ENCODE peak calls at places on chromosomes 7 and 10, in ten cellular contexts. T is HTR-8/SVneo; R is fibroblast of the conjunctiva; F is EH; B is heart left ventricle; P is NCI-H2171 treated with DMSO at 0.1 percent for 48 hours; X is HEK293T; Q is activated T-cell treated with anti-CD3 and anti-CD28 coated beads, Interleukin-2, amount 50 U/mL, for 72 hours; V is central memory CD4-positive, alpha-beta T cell; K is epithelial cell of proximal tubule. J is an unnamed sample.

GRCh38 chr10:3323865-3324498 is 151.4 kb upstream of the PITRM1 start:
- DNase-seq in X (no peak), V (no peak), B (no peak), P (peak), K (no peak), T (no peak), F (peak), R (no peak), Q (no peak), J (no peak)

GRCh38 chr7:54015251-54015650 is 526.9 kb upstream of the VSTM2A start:
- DNase-seq in F (no peak), P (no peak), K (peak), B (no peak), V (no peak), T (no peak), R (no peak), Q (no peak), X (no peak), J (no peak)

GRCh38 chr7:86407291-86407690 is 236.4 kb upstream of the GRM3 start:
- DNase-seq in Q (no peak), B (no peak), P (peak), X (peak), T (no peak), F (no peak), R (no peak), K (no peak), V (no peak), J (no peak)

GRCh38 chr7:55140221-55140980 is 121.6 kb downstream of the EGFR start:
- DNase-seq in P (no peak), Q (no peak), R (peak), K (no peak), B (peak), X (no peak), V (no peak), F (peak), T (no peak), J (no peak)

GRCh38 chr7:133258174-133258573 is 5.3 kb downstream of the EXOC4 start:
- DNase-seq in X (no peak), F (no peak), K (no peak), B (no peak), P (no peak), R (no peak), Q (no peak), V (no peak), T (no peak), J (no peak)

GRCh38 chr7:32078824-32079223 is 8.6 kb upstream of the PDE1C start:
- DNase-seq in R (no peak), V (no peak), X (no peak), Q (no peak), T (no peak), P (no peak), F (no peak), B (no peak), K (no peak), J (no peak)

GRCh38 chr7:3754488-3755365 is 453.7 kb downstream of the SDK1 start:
- DNase-seq in X (no peak), T (no peak), Q (no peak), V (no peak), K (no peak), R (peak), B (peak), P (no peak), F (no peak), J (peak)

GRCh38 chr10:38146579-38147333 is 52.6 kb downstream of the ZNF37A start:
- DNase-seq in P (no peak), Q (no peak), F (no peak), T (no peak), K (no peak), X (no peak), B (no peak), R (no peak), V (no peak), J (no peak)

GRCh38 chr10:118407026-118407425 is 64.9 kb upstream of the FAM204A start:
- DNase-seq in V (no peak), K (no peak), F (no peak), B (no peak), Q (no peak), R (no peak), P (no peak), T (no peak), X (no peak), J (no peak)

GRCh38 chr10:29950391-29950790 is 109.0 kb downstream of the JCAD start:
- DNase-seq in V (no peak), Q (no peak), B (no peak), K (no peak), P (no peak), X (no peak), F (no peak), T (no peak), R (no peak), J (no peak)

GRCh38 chr10:519055-519715 is 170.3 kb downstream of the DIP2C start:
- DNase-seq in F (no peak), V (no peak), K (no peak), Q (no peak), T (no peak), P (no peak), B (no peak), R (no peak), X (no peak), J (no peak)

GRCh38 chr7:106064836-106065559 is 47.1 kb downstream of the SYPL1 start:
- DNase-seq in B (peak), K (peak), X (no peak), F (peak), P (peak), R (peak), T (peak), Q (no peak), V (no peak), J (peak)

GRCh38 chr10:70679498-70679897 is 7.2 kb downstream of the ADAMTS14 start:
- DNase-seq in K (no peak), V (no peak), B (peak), X (no peak), F (peak), T (no peak), R (peak), Q (no peak), P (peak), J (no peak)

GRCh38 chr10:116403740-116404250 is 23.9 kb upstream of the PNLIPRP3 start:
- DNase-seq in V (no peak), T (no peak), B (no peak), X (no peak), R (no peak), Q (no peak), F (peak), K (no peak), P (no peak), J (no peak)

GRCh38 chr10:34522542-34522941 is 292.6 kb downstream of the PARD3 start:
- DNase-seq in B (no peak), K (no peak), R (no peak), X (no peak), Q (no peak), T (no peak), P (no peak), F (peak), V (no peak), J (no peak)

GRCh38 chr10:23780331-23780730 is 341.5 kb downstream of the OTUD1 start:
- DNase-seq in P (no peak), Q (no peak), R (no peak), K (no peak), T (no peak), X (no peak), V (no peak), F (no peak), B (no peak), J (no peak)

GRCh38 chr7:106598663-106599342 is 62.2 kb downstream of the CCDC71L start:
- DNase-seq in Q (peak), K (peak), P (peak), X (peak), B (peak), T (peak), R (peak), F (peak), V (peak), J (peak)

GRCh38 chr10:14087585-14087984 is 243.1 kb downstream of the FRMD4A start:
- DNase-seq in K (no peak), V (no peak), P (peak), T (no peak), R (no peak), X (no peak), Q (no peak), B (no peak), F (no peak), J (no peak)

GRCh38 chr10:18157909-18158308 is 17.7 kb downstream of the CACNB2 start:
- DNase-seq in Q (no peak), V (no peak), R (no peak), K (no peak), T (no peak), F (peak), X (no peak), P (no peak), B (no peak), J (no peak)

GRCh38 chr7:102019461-102019860 is 202.0 kb downstream of the CUX1 start:
- DNase-seq in V (no peak), P (no peak), Q (no peak), F (no peak), R (no peak), T (no peak), X (no peak), K (no peak), B (no peak), J (no peak)

GRCh38 chr7:114647518-114647917 is 232.9 kb downstream of the FOXP2 start:
- DNase-seq in Q (no peak), X (no peak), P (no peak), T (no peak), V (no peak), F (no peak), K (no peak), R (no peak), B (no peak), J (no peak)

GRCh38 chr7:155069992-155070827 is at the start of gene HTR5A:
- DNase-seq in B (peak), R (peak), P (peak), Q (peak), X (peak), K (peak), V (peak), T (peak), F (peak), J (peak)

GRCh38 chr10:73886625-73887024 is 12.3 kb upstream of the CAMK2G start:
- DNase-seq in V (no peak), K (no peak), Q (no peak), P (no peak), T (no peak), X (no peak), B (no peak), F (no peak), R (no peak), J (no peak)

GRCh38 chr7:3250725-3251124 is 50.3 kb upstream of the SDK1 start:
- DNase-seq in B (no peak), X (no peak), K (no peak), R (no peak), V (no peak), P (no peak), Q (peak), F (no peak), T (no peak), J (no peak)

GRCh38 chr10:60942604-60943269 is 1.2 kb downstream of the RHOBTB1 start:
- DNase-seq in P (peak), F (peak), T (no peak), Q (peak), X (no peak), B (peak), K (no peak), V (no peak), R (no peak), J (no peak)

GRCh38 chr10:27153855-27154198 is 357 bp downstream of the YME1L1 start:
- DNase-seq in Q (no peak), T (peak), X (peak), P (peak), R (no peak), K (no peak), B (no peak), F (peak), V (no peak), J (no peak)

GRCh38 chr7:48118041-48118440 is 29.0 kb downstream of the UPP1 start:
- DNase-seq in K (no peak), X (no peak), R (no peak), P (no peak), V (no peak), F (no peak), B (no peak), T (no peak), Q (no peak), J (no peak)

GRCh38 chr10:89373916-89374711 is 3.7 kb upstream of the IFIT1B start:
- DNase-seq in P (no peak), X (no peak), B (peak), Q (no peak), F (peak), R (peak), V (no peak), K (peak), T (peak), J (no peak)

GRCh38 chr10:24951201-24952145 is 933 bp downstream of the PRTFDC1 start:
- DNase-seq in X (peak), P (peak), F (peak), Q (peak), T (no peak), V (no peak), R (no peak), K (no peak), B (peak), J (peak)